ENCODE peak calls at places on chromosomes 7 and 10, in six cellular contexts. S, I, W, F, T and N are unnamed samples.

GRCh38 chr7:36037121-36037662 is 115.9 kb upstream of the EEPD1 start:
- DNase-seq in F (peak; percentile 66), S (peak; percentile 94), W (peak; percentile 91), I (no peak), T (peak; percentile 46), N (peak; percentile 59)

GRCh38 chr10:107546239-107546638 is 381.7 kb upstream of the SORCS1 start:
- DNase-seq in S (peak; percentile 92), I (no peak), W (peak; percentile 44), T (peak; percentile 14), F (no peak), N (peak; percentile 57)

GRCh38 chr10:91350651-91351081 is 59.5 kb upstream of the HECTD2 start:
- DNase-seq in I (no peak), F (no peak), W (no peak), S (peak; percentile 72), T (no peak), N (no peak)

GRCh38 chr10:21020545-21020944 is 123.4 kb upstream of the NEBL start:
- DNase-seq in I (peak; percentile 86), S (peak; percentile 9), T (no peak), W (no peak), F (peak; percentile 51), N (no peak)

GRCh38 chr7:44761207-44762161 is 12.8 kb downstream of the ZMIZ2 start:
- DNase-seq in I (peak; percentile 71), T (no peak), S (no peak), W (peak; percentile 41), F (no peak), N (no peak)

GRCh38 chr10:80468002-80468401 is 13.9 kb downstream of the TSPAN14 start:
- DNase-seq in W (no peak), S (no peak), T (no peak), I (peak; percentile 93), F (no peak), N (no peak)

GRCh38 chr7:30176463-30177090 is 41.8 kb downstream of the MTURN start:
- DNase-seq in S (no peak), I (no peak), W (no peak), F (no peak), T (no peak), N (no peak)

GRCh38 chr10:131730771-131731497 is 169.9 kb upstream of the PPP2R2D start:
- DNase-seq in F (no peak), W (no peak), I (peak; percentile 28), S (no peak), T (no peak), N (no peak)

GRCh38 chr7:98294798-98295382 is 13.4 kb downstream of the BRI3 start:
- DNase-seq in I (peak; percentile 95), F (peak; percentile 85), W (peak; percentile 44), S (peak; percentile 54), T (no peak), N (no peak)

GRCh38 chr10:44281089-44281613 is 103.7 kb downstream of the CXCL12 start:
- DNase-seq in S (no peak), I (no peak), T (no peak), F (no peak), W (no peak), N (no peak)

GRCh38 chr7:106609416-106609815 is 51.5 kb downstream of the CCDC71L start:
- DNase-seq in I (no peak), W (peak; percentile 69), F (no peak), S (peak; percentile 68), T (peak; percentile 29), N (peak; percentile 69)

GRCh38 chr7:193538-194256 is 1.3 kb downstream of the FAM20C start:
- DNase-seq in I (peak; percentile 71), W (peak; percentile 21), T (no peak), F (peak; percentile 12), S (peak; percentile 26), N (no peak)
- H3K4me3 ChIP-seq in I (peak overlapping the region; percentile 83), W (peak overlapping the region; percentile 89), T (peak overlapping the region; percentile 81), F (peak overlapping the region; percentile 97), S (peak overlapping the region; percentile 66), N (peak overlapping the region; percentile 80)

GRCh38 chr10:95273393-95274312 is 17.1 kb downstream of the PDLIM1 start:
- DNase-seq in S (peak; percentile 87), F (peak; percentile 76), W (peak; percentile 83), T (peak; percentile 61), I (no peak), N (peak; percentile 46)
- H3K4me3 ChIP-seq in S (no peak overlapping the region), F (peak overlapping the region; percentile 11), W (no peak overlapping the region), T (no peak overlapping the region), I (peak overlapping the region; percentile 65), N (no peak overlapping the region)

DNA sequence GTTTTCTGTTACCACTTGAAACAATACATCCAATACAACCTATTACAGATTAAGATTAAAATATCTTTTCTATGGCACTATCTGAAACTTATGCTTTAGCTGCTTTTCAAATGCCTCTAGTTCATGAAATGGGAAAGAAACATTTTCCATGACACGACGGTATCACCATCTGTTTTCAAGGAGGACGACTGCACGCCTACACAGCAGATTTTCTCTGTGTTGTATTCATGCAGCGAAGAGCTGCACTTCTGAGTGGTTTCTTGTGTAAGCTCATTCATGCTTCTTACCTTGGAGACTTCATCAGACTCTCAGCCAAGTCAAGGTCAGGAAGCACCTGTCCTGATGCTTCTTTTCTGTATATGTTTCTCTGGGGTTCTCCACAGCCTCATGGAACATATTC is 179.2 kb downstream of the DYNC1I1 start:
- DNase-seq in I (no peak), F (no peak), T (no peak), W (no peak), S (no peak), N (no peak)
- H3K4me3 ChIP-seq in I (no peak overlapping the region), F (no peak overlapping the region), T (no peak overlapping the region), W (no peak overlapping the region), S (no peak overlapping the region), N (no peak overlapping the region)

GRCh38 chr7:434891-435486 is 84.7 kb downstream of the PDGFA start:
- DNase-seq in I (peak; percentile 89), S (no peak), W (no peak), T (no peak), F (no peak), N (no peak)
- H3K4me3 ChIP-seq in I (no peak overlapping the region), S (no peak overlapping the region), W (no peak overlapping the region), T (no peak overlapping the region), F (no peak overlapping the region), N (no peak overlapping the region)

GRCh38 chr10:86968271-86968993 is at the start of gene ADIRF:
- DNase-seq in F (no peak), W (no peak), S (peak; percentile 86), I (peak; percentile 49), T (no peak), N (no peak)
- H3K4me3 ChIP-seq in F (no peak within 1 kb of the TSS), W (peak within 1 kb of the TSS; percentile 58), S (peak within 1 kb of the TSS; percentile 72), I (no peak within 1 kb of the TSS), T (peak within 1 kb of the TSS; percentile 70), N (peak within 1 kb of the TSS; percentile 30)

DNA sequence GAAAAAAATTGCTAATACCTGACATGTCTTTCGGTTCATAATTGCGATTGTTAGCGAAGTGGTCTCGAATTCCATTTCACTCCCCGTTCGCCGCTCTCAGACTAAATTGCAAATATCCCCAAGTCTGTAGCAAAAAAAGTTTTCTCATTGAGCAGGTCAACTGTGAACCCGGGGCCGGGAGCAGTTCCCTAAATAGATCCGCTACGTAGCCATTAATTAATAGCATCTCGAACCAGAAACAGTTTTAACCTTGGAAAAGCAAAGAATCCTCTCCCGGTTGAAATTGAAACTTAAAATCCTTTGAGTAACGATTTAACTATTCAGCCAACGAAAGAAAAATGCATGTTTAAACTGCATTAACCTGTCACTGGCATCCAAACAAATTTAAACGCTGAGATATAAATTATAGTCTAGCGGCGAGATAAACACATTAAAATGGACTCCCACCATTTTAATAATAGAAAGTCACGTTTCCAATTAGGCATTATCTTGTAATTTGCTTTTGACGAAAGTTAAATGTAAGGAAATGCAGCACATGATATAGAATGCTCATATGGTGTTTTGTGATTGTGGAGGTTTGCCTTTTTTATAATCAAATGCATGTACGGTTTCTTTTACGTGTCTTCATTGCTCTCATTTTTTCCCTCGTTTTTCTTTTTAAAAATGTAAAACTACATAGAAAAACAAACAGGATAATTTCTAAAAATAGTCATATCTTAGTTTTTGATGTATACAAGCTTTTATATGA is 692 bp upstream of the KLF14 start:
- DNase-seq in I (no peak), S (peak; percentile 2), W (peak; percentile 18), F (no peak), T (no peak), N (no peak)
- H3K4me3 ChIP-seq in I (peak overlapping the region; percentile 78), S (peak overlapping the region; percentile 36), W (peak overlapping the region; percentile 56), F (peak overlapping the region; percentile 55), T (peak overlapping the region; percentile 35), N (peak overlapping the region; percentile 59)

GRCh38 chr10:112706580-112706979 is 243.5 kb upstream of the TCF7L2 start:
- DNase-seq in S (no peak), F (no peak), I (no peak), T (no peak), W (no peak), N (no peak)
- H3K4me3 ChIP-seq in S (no peak overlapping the region), F (no peak overlapping the region), I (no peak overlapping the region), T (no peak overlapping the region), W (no peak overlapping the region), N (no peak overlapping the region)

GRCh38 chr10:71999360-72000072 is 35.3 kb downstream of the CHST3 start:
- DNase-seq in T (no peak), W (peak; percentile 95), S (no peak), F (no peak), I (peak; percentile 63), N (peak; percentile 82)

GRCh38 chr10:71996598-71997371 is 32.6 kb downstream of the CHST3 start:
- DNase-seq in T (no peak), W (no peak), F (no peak), S (no peak), I (no peak), N (no peak)

GRCh38 chr10:71998840-71999194 is 34.6 kb downstream of the CHST3 start:
- DNase-seq in W (peak; percentile 77), I (peak; percentile 52), S (peak; percentile 91), T (no peak), F (peak; percentile 87), N (no peak)

GRCh38 chr10:71998119-71998839 is 34.1 kb downstream of the CHST3 start:
- DNase-seq in W (no peak), T (no peak), F (no peak), S (no peak), I (no peak), N (no peak)

DNA sequence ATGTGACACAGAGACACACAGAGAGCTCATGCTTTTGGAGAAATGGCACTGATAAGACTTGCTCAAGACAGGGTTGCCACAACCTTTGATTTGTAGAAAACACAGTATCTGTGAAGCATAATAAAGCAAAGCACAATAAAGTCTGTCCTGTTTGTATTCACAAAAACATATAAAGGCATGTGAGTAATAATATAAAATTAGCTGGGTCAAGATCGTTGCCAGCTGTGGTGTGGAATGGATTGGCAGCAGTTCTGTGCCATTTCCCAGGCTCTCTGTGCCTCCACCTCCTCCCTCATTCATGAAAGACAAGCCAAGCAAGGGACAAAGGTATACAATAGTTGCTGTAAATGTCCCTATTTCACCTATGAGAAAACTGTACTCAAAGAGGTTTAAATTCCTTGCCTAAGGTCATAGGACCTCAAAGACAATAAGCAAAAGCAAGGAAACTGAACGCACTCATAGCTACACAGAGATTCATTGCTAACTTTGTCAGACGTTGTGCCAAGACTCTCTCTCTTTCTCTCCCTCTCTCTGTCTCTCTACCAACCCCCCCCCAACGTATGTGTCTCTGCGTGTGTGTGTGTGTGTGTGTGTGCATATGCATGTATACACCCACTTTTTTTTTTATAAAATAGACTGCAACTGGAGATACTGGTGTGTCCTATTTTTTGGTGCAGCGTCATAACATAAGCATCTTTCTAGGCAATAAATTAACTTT is 31.8 kb downstream of the CHST3 start:
- DNase-seq in W (peak; percentile 70), F (no peak), S (no peak), T (no peak), I (no peak), N (no peak)
- H3K4me3 ChIP-seq in W (no peak overlapping the region), F (no peak overlapping the region), S (no peak overlapping the region), T (no peak overlapping the region), I (no peak overlapping the region), N (no peak overlapping the region)